ENCODE peak calls at places on chromosomes 12 and 14, in ten cellular contexts. N is left ventricle myocardium inferior, A is lower lobe of right lung, C is left lung, V is transverse colon, T is psoas muscle, B is cardiac muscle cell, Z is ascending aorta, I is neural progenitor cell, R is heart left ventricle. K is an unnamed sample.
A peak's percentile ranks its signal among the peaks of the same experiment; 100 is the strongest.

GRCh38 chr14:21924479-21924878 is 250.9 kb upstream of the OR4E1 start:
- DNase-seq in N (no peak), A (no peak), C (no peak), V (peak; percentile 42), T (no peak), B (no peak), Z (no peak), I (peak; percentile 10), R (no peak), K (no peak)

GRCh38 chr12:100868487-100868886 is 73.9 kb downstream of the ANO4 start:
- DNase-seq in N (no peak), A (no peak), C (no peak), V (no peak), T (no peak), B (peak; percentile 34), Z (no peak), I (no peak), R (no peak), K (no peak)

GRCh38 chr12:40942326-40942725 is 245.8 kb upstream of the PDZRN4 start:
- DNase-seq in N (no peak), A (no peak), C (no peak), V (no peak), T (no peak), B (peak; percentile 4), Z (no peak), I (peak; percentile 4), R (no peak), K (no peak)

GRCh38 chr12:5798242-5799015 is 146.6 kb downstream of the ANO2 start:
- DNase-seq in N (no peak), A (no peak), C (no peak), V (no peak), T (no peak), B (no peak), Z (no peak), I (no peak), R (no peak), K (no peak)

GRCh38 chr12:80485222-80485987 is 41.4 kb downstream of the PTPRQ start:
- DNase-seq in N (no peak), A (no peak), C (no peak), V (no peak), T (no peak), B (no peak), Z (no peak), I (no peak), R (no peak), K (no peak)

GRCh38 chr12:84913151-84913550 is 552 bp upstream of the SLC6A15 start:
- DNase-seq in N (no peak), A (no peak), C (no peak), V (no peak), T (no peak), B (peak; percentile 27), Z (no peak), I (peak; percentile 48), R (no peak), K (no peak)

GRCh38 chr12:96208346-96208745 is 14.2 kb downstream of the ELK3 start:
- DNase-seq in N (no peak), A (no peak), C (no peak), V (no peak), T (no peak), B (peak; percentile 85), Z (peak; percentile 61), I (no peak), R (no peak), K (no peak)

GRCh38 chr14:37591311-37591940 is 3.6 kb downstream of the FOXA1 start:
- DNase-seq in N (no peak), A (peak; percentile 64), C (no peak), V (peak; percentile 51), T (no peak), B (no peak), Z (no peak), I (peak; percentile 88), R (no peak), K (no peak)

GRCh38 chr14:33836203-33836894 is 114.5 kb downstream of the EGLN3 start:
- DNase-seq in N (no peak), A (no peak), C (no peak), V (no peak), T (no peak), B (no peak), Z (no peak), I (no peak), R (no peak), K (no peak)

GRCh38 chr14:90576981-90577660 is 180.3 kb downstream of the CALM1 start:
- DNase-seq in N (no peak), A (no peak), C (no peak), V (no peak), T (peak; percentile 53), B (no peak), Z (no peak), I (no peak), R (no peak), K (no peak)

GRCh38 chr12:45914090-45914489 is 76.3 kb downstream of the SCAF11 start:
- DNase-seq in N (no peak), A (no peak), C (no peak), V (no peak), T (no peak), B (peak; percentile 53), Z (no peak), I (peak; percentile 14), R (no peak), K (no peak)

GRCh38 chr12:119843100-119843499 is 34.0 kb downstream of the CIT start:
- DNase-seq in N (no peak), A (no peak), C (no peak), V (no peak), T (no peak), B (peak; percentile 85), Z (no peak), I (no peak), R (no peak), K (no peak)

GRCh38 chr14:65469903-65470302 is 57.4 kb downstream of the FUT8 start:
- DNase-seq in N (no peak), A (no peak), C (no peak), V (no peak), T (no peak), B (no peak), Z (no peak), I (no peak), R (no peak), K (no peak)

GRCh38 chr12:51056242-51056641 is 8.1 kb downstream of the LETMD1 start:
- DNase-seq in N (no peak), A (peak; percentile 57), C (peak; percentile 67), V (no peak), T (peak; percentile 76), B (peak; percentile 77), Z (no peak), I (no peak), R (no peak), K (no peak)

GRCh38 chr14:92573761-92574498 is 60.3 kb downstream of the RIN3 start:
- DNase-seq in N (no peak), A (no peak), C (no peak), V (no peak), T (no peak), B (no peak), Z (no peak), I (no peak), R (no peak), K (no peak)

GRCh38 chr14:71472281-71472960 is 459.8 kb upstream of the RGS6 start:
- DNase-seq in N (no peak), A (no peak), C (no peak), V (no peak), T (no peak), B (peak; percentile 36), Z (no peak), I (no peak), R (no peak), K (peak; percentile 39)
- H3K27ac ChIP-seq in N (no peak overlapping the region), A (no peak overlapping the region), C (no peak overlapping the region), V (no peak overlapping the region), T (no peak overlapping the region), B (no peak overlapping the region), Z (no peak overlapping the region), I (no peak overlapping the region), R (no peak overlapping the region), K (peak overlapping the region; percentile 44)

DNA sequence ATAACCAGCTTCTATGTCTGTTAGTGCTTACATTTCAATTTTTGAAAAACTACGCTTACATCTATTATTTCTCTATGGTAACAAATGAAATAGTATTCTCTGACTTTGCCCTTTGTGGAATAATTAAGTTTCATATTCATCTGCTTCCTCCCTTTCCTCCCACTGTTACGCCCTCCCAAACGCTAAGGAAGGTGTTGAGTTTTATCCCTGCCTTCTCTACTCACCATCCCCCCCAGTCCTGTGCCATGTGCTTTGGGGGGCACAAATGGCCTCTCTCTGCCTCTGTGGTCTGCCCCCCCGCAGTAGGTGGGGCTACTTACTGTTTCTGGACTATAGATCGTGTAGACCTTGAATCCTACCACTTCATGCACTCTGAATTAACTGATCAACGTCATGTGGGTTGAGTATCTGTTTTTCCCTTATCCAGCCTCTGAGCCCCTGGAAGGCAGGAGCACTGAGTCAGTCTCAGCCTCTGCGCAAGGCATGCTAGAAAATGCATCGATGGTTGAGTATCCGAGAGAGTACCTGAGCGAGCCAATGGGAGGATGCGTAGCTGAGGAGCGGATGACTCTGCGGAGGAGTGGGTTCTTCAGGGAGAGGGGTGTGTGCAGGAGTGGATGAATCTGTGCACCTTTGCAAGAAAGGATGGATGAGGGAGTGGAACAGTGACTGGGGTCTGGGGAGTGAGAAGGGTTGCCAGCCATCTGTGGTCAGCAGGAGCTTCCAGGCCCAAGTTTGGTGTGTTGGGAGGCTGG is 114.5 kb upstream of the RTL1 start:
- DNase-seq in N (no peak), A (no peak), C (no peak), V (peak; percentile 1), T (no peak), B (no peak), Z (peak; percentile 19), I (no peak), R (peak; percentile 10), K (no peak)
- H3K27ac ChIP-seq in N (no peak overlapping the region), A (no peak overlapping the region), C (no peak overlapping the region), V (no peak overlapping the region), T (no peak overlapping the region), B (no peak overlapping the region), Z (no peak overlapping the region), I (no peak overlapping the region), R (no peak overlapping the region), K (no peak overlapping the region)

DNA sequence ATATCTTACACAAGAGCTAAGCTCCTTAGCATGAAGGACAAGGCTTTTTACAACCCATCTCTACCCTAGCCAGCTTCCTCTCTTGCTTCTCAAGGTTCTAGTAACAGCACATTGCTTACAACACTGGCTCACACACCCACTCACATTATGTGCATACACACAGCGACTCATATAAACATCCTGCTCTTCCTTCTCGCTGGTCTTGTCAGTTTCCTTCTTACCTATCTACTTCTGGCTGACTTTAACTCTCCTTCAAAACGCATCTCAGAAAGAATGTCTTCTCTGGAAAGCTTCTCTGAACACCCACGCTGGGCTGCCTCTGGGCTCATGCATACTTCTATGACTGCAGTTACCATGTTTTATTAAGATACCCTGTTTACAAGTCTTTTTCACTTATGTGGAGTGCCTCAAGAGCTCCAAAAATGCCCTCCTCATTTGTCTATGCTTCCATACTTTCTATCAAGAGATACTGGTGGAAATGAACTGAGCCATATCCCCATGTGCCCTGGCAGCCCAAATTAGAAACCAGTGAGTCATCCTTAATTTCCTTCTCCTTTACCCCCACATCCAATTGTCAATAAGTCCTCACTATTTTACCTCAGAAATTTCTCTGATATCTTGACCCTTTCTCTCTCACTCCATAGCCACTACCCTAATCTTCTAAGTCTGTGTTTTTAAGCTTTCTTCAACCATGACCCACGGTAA is 126.9 kb upstream of the KRAS start:
- DNase-seq in N (no peak), A (no peak), C (no peak), V (no peak), T (no peak), B (peak; percentile 33), Z (no peak), I (no peak), R (no peak), K (no peak)
- H3K27ac ChIP-seq in N (no peak overlapping the region), A (no peak overlapping the region), C (no peak overlapping the region), V (peak overlapping the region; percentile 10), T (no peak overlapping the region), B (no peak overlapping the region), Z (no peak overlapping the region), I (no peak overlapping the region), R (no peak overlapping the region), K (no peak overlapping the region)

GRCh38 chr12:67506739-67507138 is 141.8 kb upstream of the DYRK2 start:
- DNase-seq in N (no peak), A (no peak), C (no peak), V (no peak), T (no peak), B (no peak), Z (no peak), I (peak; percentile 22), R (no peak), K (no peak)
- H3K27ac ChIP-seq in N (no peak overlapping the region), A (no peak overlapping the region), C (no peak overlapping the region), V (no peak overlapping the region), T (no peak overlapping the region), B (no peak overlapping the region), Z (no peak overlapping the region), I (no peak overlapping the region), R (no peak overlapping the region), K (no peak overlapping the region)

K was measured in SK-N-MC.